ENCODE peak calls at places on chromosomes 5 and 9, in nine cellular contexts. M, L, R, D, G, C, H, N and J are unnamed samples. For H3K36me3, the result is how much of the 10 kb centered on the place peaks cover.

GRCh38 chr9:25602366-25603044 is 75.7 kb downstream of the TUSC1 start:
- DNase-seq in M (no peak), L (no peak), R (no peak), D (no peak), G (no peak), C (no peak), H (no peak), N (no peak), J (no peak)

GRCh38 chr9:114348261-114348905 is 18.7 kb downstream of the ORM2 start:
- DNase-seq in M (no peak), L (no peak), R (no peak), D (no peak), G (no peak), C (no peak), H (no peak), N (no peak), J (no peak)

GRCh38 chr5:112316006-112316405 is 103.1 kb downstream of the EPB41L4A start:
- DNase-seq in M (no peak), L (no peak), R (no peak), D (no peak), G (no peak), C (no peak), H (no peak), N (no peak), J (no peak)

GRCh38 chr9:93059960-93060591 is 1.6 kb downstream of the SUSD3 start:
- DNase-seq in M (no peak), L (no peak), R (no peak), D (no peak), G (no peak), C (no peak), H (no peak), N (no peak), J (no peak)

GRCh38 chr5:133939668-133940067 is 28.8 kb downstream of the C5orf15 start:
- DNase-seq in M (no peak), L (no peak), R (no peak), D (no peak), G (no peak), C (no peak), H (no peak), N (no peak), J (no peak)

GRCh38 chr9:99489043-99489378 is 266.9 kb downstream of the SEC61B start:
- DNase-seq in M (no peak), L (peak), R (no peak), D (no peak), G (peak), C (no peak), H (no peak), N (no peak), J (no peak)

GRCh38 chr9:90029996-90030395 is 425.2 kb downstream of the GADD45G start:
- DNase-seq in M (no peak), L (no peak), R (no peak), D (no peak), G (no peak), C (no peak), H (no peak), N (no peak), J (no peak)

GRCh38 chr9:108473209-108474112 is 382.3 kb downstream of the ACTL7B start:
- DNase-seq in M (no peak), L (peak), R (no peak), D (no peak), G (peak), C (peak), H (no peak), N (no peak), J (peak)

GRCh38 chr9:82934949-82935348 is 128.0 kb downstream of the RASEF start:
- DNase-seq in M (no peak), L (peak), R (no peak), D (no peak), G (peak), C (no peak), H (no peak), N (no peak), J (no peak)

GRCh38 chr5:80438739-80439138 is 30.9 kb downstream of the ZFYVE16 start:
- DNase-seq in M (no peak), L (no peak), R (no peak), D (no peak), G (no peak), C (no peak), H (no peak), N (no peak), J (no peak)

GRCh38 chr9:69097053-69097452 is 61.5 kb downstream of the FXN start:
- DNase-seq in M (no peak), L (peak), R (no peak), D (no peak), G (peak), C (no peak), H (no peak), N (no peak), J (no peak)

GRCh38 chr9:37540634-37541033 is 35.5 kb downstream of the FBXO10 start:
- DNase-seq in M (no peak), L (no peak), R (peak), D (no peak), G (no peak), C (peak), H (no peak), N (no peak), J (no peak)

GRCh38 chr9:69155341-69156030 is 18.6 kb upstream of the TJP2 start:
- DNase-seq in M (no peak), L (no peak), R (no peak), D (no peak), G (no peak), C (no peak), H (no peak), N (no peak), J (no peak)

GRCh38 chr5:141476132-141476909 is 555 bp downstream of the PCDHGC3 start:
- DNase-seq in M (peak), L (peak), R (peak), D (no peak), G (peak), C (peak), H (no peak), N (no peak), J (peak)

GRCh38 chr5:133404724-133405123 is 207.6 kb downstream of the FSTL4 start:
- DNase-seq in M (no peak), L (no peak), R (no peak), D (no peak), G (no peak), C (no peak), H (no peak), N (no peak), J (no peak)

GRCh38 chr9:81459591-81459990 is 229.8 kb downstream of the TLE1 start:
- DNase-seq in M (no peak), L (no peak), R (no peak), D (no peak), G (no peak), C (no peak), H (no peak), N (no peak), J (no peak)

GRCh38 chr5:102312586-102312985 is 16.5 kb upstream of the SLCO4C1 start:
- DNase-seq in M (no peak), L (no peak), R (no peak), D (no peak), G (peak), C (no peak), H (no peak), N (no peak), J (no peak)

GRCh38 chr5:151892393-151892792 is 32.3 kb downstream of the GLRA1 start:
- DNase-seq in M (no peak), L (no peak), R (no peak), D (no peak), G (no peak), C (no peak), H (no peak), N (no peak), J (no peak)

GRCh38 chr5:93359296-93359957 is 221.6 kb downstream of the NR2F1-AS1 start:
- DNase-seq in M (no peak), L (peak), R (no peak), D (no peak), G (peak), C (no peak), H (no peak), N (no peak), J (no peak)

GRCh38 chr5:44538831-44539539 is 149.8 kb upstream of the FGF10 start:
- DNase-seq in M (no peak), L (no peak), R (no peak), D (no peak), G (peak), C (no peak), H (no peak), N (no peak), J (peak)

GRCh38 chr5:116454417-116454927 is 120.2 kb downstream of the SEMA6A start:
- DNase-seq in M (no peak), L (peak), R (no peak), D (no peak), G (peak), C (no peak), H (no peak), N (no peak), J (no peak)

GRCh38 chr5:139733698-139734491 is 61.7 kb upstream of the PSD2 start:
- DNase-seq in M (no peak), L (no peak), R (no peak), D (no peak), G (no peak), C (peak), H (no peak), N (no peak), J (no peak)

GRCh38 chr5:148746826-148747535 is 79.4 kb upstream of the ADRB2 start:
- DNase-seq in M (no peak), L (no peak), R (no peak), D (no peak), G (no peak), C (no peak), H (no peak), N (no peak), J (no peak)

GRCh38 chr9:127805620-127806019 is 2.9 kb downstream of the FPGS start:
- DNase-seq in M (no peak), L (no peak), R (no peak), D (no peak), G (peak), C (peak), H (no peak), N (no peak), J (no peak)

GRCh38 chr9:81628897-81629296 is 60.5 kb downstream of the TLE1 start:
- DNase-seq in M (no peak), L (no peak), R (no peak), D (no peak), G (no peak), C (no peak), H (no peak), N (no peak), J (no peak)

GRCh38 chr9:6545017-6545691 is 100.4 kb downstream of the GLDC start:
- DNase-seq in M (no peak), L (peak), R (no peak), D (no peak), G (no peak), C (no peak), H (no peak), N (no peak), J (no peak)

GRCh38 chr5:107564896-107565295 is 105.8 kb downstream of the EFNA5 start:
- DNase-seq in M (no peak), L (peak), R (no peak), D (no peak), G (peak), C (no peak), H (no peak), N (no peak), J (no peak)

GRCh38 chr9:129524848-129525345 is 96.0 kb downstream of the C9orf50 start:
- DNase-seq in M (no peak), L (no peak), R (no peak), D (no peak), G (no peak), C (no peak), H (no peak), N (no peak), J (no peak)

GRCh38 chr9:133658442-133659431 is 22.6 kb downstream of the DBH start:
- DNase-seq in M (no peak), L (peak), R (no peak), D (no peak), G (peak), C (peak), H (no peak), N (peak), J (no peak)

GRCh38 chr9:36345103-36345846 is 54.8 kb downstream of the RNF38 start:
- DNase-seq in M (no peak), L (no peak), R (no peak), D (no peak), G (no peak), C (no peak), H (no peak), N (no peak), J (no peak)
- H3K36me3 ChIP-seq in M (under half), L (under half), R (half or more), D (under half), G (half or more), C (under half), H (under half), N (half or more), J (half or more)

GRCh38 chr9:131186622-131187021 is 61.2 kb downstream of the NUP214 start:
- DNase-seq in M (no peak), L (no peak), R (no peak), D (no peak), G (no peak), C (no peak), H (no peak), N (no peak), J (no peak)

GRCh38 chr9:131187957-131188356 is 62.6 kb downstream of the NUP214 start:
- DNase-seq in M (no peak), L (no peak), R (no peak), D (no peak), G (no peak), C (no peak), H (no peak), N (no peak), J (no peak)

GRCh38 chr9:131188986-131189385 is 63.6 kb downstream of the NUP214 start:
- DNase-seq in M (no peak), L (no peak), R (no peak), D (no peak), G (no peak), C (no peak), H (no peak), N (no peak), J (no peak)

GRCh38 chr9:131190191-131190590 is 64.8 kb downstream of the NUP214 start:
- DNase-seq in M (no peak), L (no peak), R (no peak), D (no peak), G (no peak), C (no peak), H (no peak), N (no peak), J (no peak)

GRCh38 chr9:131185924-131186323 is 60.5 kb downstream of the NUP214 start:
- DNase-seq in M (no peak), L (no peak), R (no peak), D (no peak), G (no peak), C (no peak), H (no peak), N (no peak), J (no peak)
- H3K36me3 ChIP-seq in M (under half), L (half or more), R (half or more), D (under half), G (half or more), C (under half), H (under half), N (half or more), J (under half)

GRCh38 chr9:121171236-121171635 is 30.4 kb downstream of the RAB14 start:
- DNase-seq in M (no peak), L (no peak), R (no peak), D (no peak), G (no peak), C (no peak), H (no peak), N (no peak), J (no peak)
- H3K36me3 ChIP-seq in M (under half), L (under half), R (half or more), D (under half), G (half or more), C (under half), H (under half), N (half or more), J (half or more)

GRCh38 chr9:136899196-136899595 is 12.9 kb downstream of the TRAF2 start:
- DNase-seq in M (no peak), L (no peak), R (no peak), D (no peak), G (no peak), C (peak), H (no peak), N (no peak), J (no peak)
- H3K36me3 ChIP-seq in M (under half), L (under half), R (under half), D (under half), G (under half), C (under half), H (under half), N (half or more), J (under half)

DNA sequence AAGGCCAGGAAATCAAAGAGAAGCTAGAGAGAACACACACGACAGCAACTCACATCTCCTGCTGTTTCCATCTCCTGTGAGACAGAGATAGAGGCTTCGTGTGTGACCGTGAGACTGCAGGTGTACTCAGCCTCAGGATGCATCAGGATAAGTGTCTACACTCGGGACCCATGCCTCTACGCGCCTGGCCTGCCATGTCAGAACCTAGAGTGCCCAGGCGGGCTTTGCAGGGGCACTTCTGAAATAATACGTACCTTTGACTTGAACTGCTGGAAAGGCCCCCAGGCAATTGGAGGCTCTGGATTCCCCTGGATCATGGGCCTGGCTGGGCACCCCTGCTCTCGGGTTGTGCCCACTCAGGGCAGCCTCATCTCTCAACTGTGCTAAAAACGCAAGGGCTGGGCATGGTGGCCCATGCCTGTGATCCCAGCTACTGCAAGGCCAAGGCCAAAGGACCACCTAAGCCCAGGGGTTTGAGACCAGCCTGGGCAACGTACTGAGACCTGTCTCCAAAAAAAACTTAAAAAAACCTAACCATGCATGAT is 13.0 kb downstream of the CLPTM1L start:
- DNase-seq in M (no peak), L (no peak), R (no peak), D (no peak), G (no peak), C (no peak), H (no peak), N (no peak), J (no peak)
- H3K36me3 ChIP-seq in M (under half), L (under half), R (half or more), D (under half), G (half or more), C (under half), H (half or more), N (half or more), J (half or more)

DNA sequence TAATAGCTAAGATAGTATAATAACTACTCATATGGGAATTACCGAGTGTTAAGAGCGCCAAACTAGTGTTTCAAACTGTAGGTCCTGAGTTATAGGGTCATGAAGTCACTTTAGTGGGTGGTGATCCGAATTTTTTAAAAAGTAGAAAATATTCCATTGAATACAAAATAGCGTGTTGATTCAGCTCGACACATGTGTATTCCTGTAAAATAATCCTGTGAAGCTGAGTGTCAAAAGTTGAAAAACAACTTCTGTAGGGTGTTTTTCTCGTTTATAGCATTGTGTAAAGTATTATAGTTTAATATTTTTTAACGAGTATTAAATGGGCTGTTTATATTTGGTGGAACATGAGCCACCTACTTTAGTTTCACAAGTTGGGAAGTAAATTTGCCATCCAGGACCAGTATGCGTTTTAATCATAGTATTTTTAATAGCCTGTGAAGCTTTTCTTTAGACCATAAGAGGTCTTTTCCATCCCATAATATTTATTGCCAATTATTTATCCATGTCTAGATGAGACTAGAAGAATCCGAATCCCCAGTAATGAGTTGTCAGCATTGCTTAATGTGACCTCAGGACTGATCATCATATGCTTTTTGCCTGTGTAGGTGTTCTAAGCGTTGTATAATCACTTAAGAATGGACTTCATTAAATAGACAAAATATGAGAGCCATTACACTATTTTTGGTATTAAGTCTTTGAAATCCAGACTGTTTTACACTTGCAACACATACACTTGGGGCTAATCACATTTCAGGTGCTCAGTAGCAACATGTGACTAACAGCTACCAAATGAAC is 84.1 kb downstream of the PTPDC1 start:
- DNase-seq in M (no peak), L (no peak), R (no peak), D (no peak), G (peak), C (no peak), H (no peak), N (no peak), J (no peak)
- H3K36me3 ChIP-seq in M (under half), L (under half), R (under half), D (under half), G (under half), C (under half), H (under half), N (under half), J (under half)

GRCh38 chr5:150119421-150120061 is 33.2 kb upstream of the CSF1R start:
- DNase-seq in M (peak), L (no peak), R (peak), D (no peak), G (no peak), C (peak), H (no peak), N (no peak), J (no peak)

GRCh38 chr5:150116667-150117395 is 30.5 kb upstream of the CSF1R start:
- DNase-seq in M (no peak), L (no peak), R (peak), D (no peak), G (peak), C (no peak), H (no peak), N (no peak), J (no peak)

GRCh38 chr5:150120062-150120441 is 33.7 kb upstream of the CSF1R start:
- DNase-seq in M (no peak), L (no peak), R (no peak), D (no peak), G (no peak), C (peak), H (no peak), N (no peak), J (no peak)

GRCh38 chr5:150118561-150119229 is 32.3 kb upstream of the CSF1R start:
- DNase-seq in M (peak), L (no peak), R (peak), D (no peak), G (no peak), C (no peak), H (no peak), N (no peak), J (no peak)

DNA sequence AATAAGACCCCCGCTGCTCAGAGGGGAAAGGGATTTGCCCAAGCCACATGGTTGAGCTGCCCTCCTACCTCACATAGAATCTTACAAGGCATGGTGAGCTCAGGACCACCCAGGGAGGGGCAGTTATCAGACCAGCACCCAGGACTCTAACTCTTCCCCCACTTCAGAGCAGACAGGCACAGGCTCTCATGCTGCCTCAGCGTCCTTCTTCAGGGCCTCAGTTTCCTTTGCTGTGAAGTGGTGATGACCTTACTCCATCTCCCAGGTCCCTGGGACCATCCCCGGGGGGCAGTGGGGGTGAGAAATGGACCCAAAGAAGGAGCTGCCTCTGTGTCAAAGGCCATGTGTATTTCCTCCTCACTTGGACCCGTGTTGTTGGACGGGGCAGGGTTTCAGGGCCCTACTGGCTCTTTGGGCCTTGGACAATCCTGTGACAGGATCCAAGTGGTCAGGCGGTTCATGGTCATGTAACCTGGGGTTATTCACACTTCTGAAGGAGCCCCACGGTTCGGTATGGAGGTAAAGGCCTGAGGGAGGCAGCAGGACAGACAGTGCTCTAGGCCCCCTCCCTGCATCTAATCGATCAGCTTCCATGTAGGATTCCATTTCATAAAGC is 31.7 kb upstream of the CSF1R start:
- DNase-seq in M (peak), L (no peak), R (peak), D (no peak), G (no peak), C (no peak), H (no peak), N (no peak), J (no peak)
- H3K36me3 ChIP-seq in M (under half), L (half or more), R (under half), D (half or more), G (half or more), C (under half), H (under half), N (under half), J (under half)

GRCh38 chr5:73764586-73764985 is 138.6 kb downstream of the ARHGEF28 start:
- DNase-seq in M (no peak), L (peak), R (no peak), D (no peak), G (peak), C (no peak), H (no peak), N (no peak), J (no peak)
- H3K36me3 ChIP-seq in M (under half), L (under half), R (under half), D (under half), G (under half), C (under half), H (under half), N (under half), J (under half)